ENCODE peak calls at places on chromosome 21, in seven cellular contexts. One of them, this sample, is unnamed. For H3K9me3, the result is how much of the 10 kb centered on the place peaks cover.

GRCh38 chr21:26954591-26955214 is 12.2 kb downstream of the ADAMTS5 start:
- DNase-seq in IMR-90: no peak
- DNase-seq in mesenchymal stem cell: no peak
- DNase-seq in neural progenitor cell: no peak
- DNase-seq in H9: no peak
- DNase-seq in GM23248: no peak
- DNase-seq in HCT116: no peak
- DNase-seq in this sample: no peak

GRCh38 chr21:45954271-45954670 is 27.3 kb upstream of the COL6A1 start:
- DNase-seq in neural progenitor cell: no peak
- DNase-seq in HCT116: no peak
- DNase-seq in IMR-90: no peak
- DNase-seq in mesenchymal stem cell: peak
- DNase-seq in H9: peak
- DNase-seq in GM23248: peak
- DNase-seq in this sample: no peak

GRCh38 chr21:25845729-25846256 is 111.0 kb downstream of the GABPA start:
- DNase-seq in H9: no peak
- DNase-seq in HCT116: no peak
- DNase-seq in GM23248: peak
- DNase-seq in IMR-90: peak
- DNase-seq in neural progenitor cell: no peak
- DNase-seq in mesenchymal stem cell: peak
- DNase-seq in this sample: no peak

GRCh38 chr21:41767606-41768370 is 936 bp upstream of the RIPK4 start:
- DNase-seq in HCT116: no peak
- DNase-seq in mesenchymal stem cell: no peak
- DNase-seq in neural progenitor cell: peak
- DNase-seq in IMR-90: peak
- DNase-seq in H9: no peak
- DNase-seq in GM23248: peak
- DNase-seq in this sample: no peak

GRCh38 chr21:41759214-41759840 is 7.5 kb downstream of the RIPK4 start:
- DNase-seq in H9: no peak
- DNase-seq in IMR-90: no peak
- DNase-seq in GM23248: peak
- DNase-seq in mesenchymal stem cell: no peak
- DNase-seq in neural progenitor cell: peak
- DNase-seq in HCT116: no peak
- DNase-seq in this sample: no peak

GRCh38 chr21:26798856-26799751 is 46.1 kb downstream of the ADAMTS1 start:
- DNase-seq in neural progenitor cell: no peak
- DNase-seq in mesenchymal stem cell: peak
- DNase-seq in IMR-90: peak
- DNase-seq in HCT116: no peak
- DNase-seq in H9: no peak
- DNase-seq in GM23248: no peak
- DNase-seq in this sample: no peak

GRCh38 chr21:17598437-17598836 is 14.3 kb downstream of the BTG3 start:
- DNase-seq in H9: no peak
- DNase-seq in HCT116: no peak
- DNase-seq in IMR-90: no peak
- DNase-seq in GM23248: no peak
- DNase-seq in mesenchymal stem cell: no peak
- DNase-seq in neural progenitor cell: no peak
- DNase-seq in this sample: no peak

GRCh38 chr21:31161157-31161556 is 122.9 kb upstream of the KRTAP19-8 start:
- DNase-seq in GM23248: peak
- DNase-seq in mesenchymal stem cell: peak
- DNase-seq in neural progenitor cell: peak
- DNase-seq in HCT116: no peak
- DNase-seq in H9: no peak
- DNase-seq in IMR-90: peak
- DNase-seq in this sample: peak

GRCh38 chr21:43004926-43005325 is 30.6 kb downstream of the PKNOX1 start:
- DNase-seq in IMR-90: no peak
- DNase-seq in mesenchymal stem cell: no peak
- DNase-seq in H9: no peak
- DNase-seq in HCT116: no peak
- DNase-seq in neural progenitor cell: no peak
- DNase-seq in GM23248: no peak
- DNase-seq in this sample: no peak

GRCh38 chr21:41361053-41361785 is 608 bp upstream of the MX2 start:
- DNase-seq in H9: no peak
- DNase-seq in GM23248: no peak
- DNase-seq in neural progenitor cell: no peak
- DNase-seq in mesenchymal stem cell: no peak
- DNase-seq in IMR-90: no peak
- DNase-seq in HCT116: no peak
- DNase-seq in this sample: no peak

GRCh38 chr21:26003428-26003827 is 167.1 kb downstream of the APP start:
- DNase-seq in H9: no peak
- DNase-seq in mesenchymal stem cell: no peak
- DNase-seq in HCT116: no peak
- DNase-seq in neural progenitor cell: no peak
- DNase-seq in IMR-90: no peak
- DNase-seq in GM23248: no peak
- DNase-seq in this sample: no peak

GRCh38 chr21:36946949-36947371 is 19.5 kb downstream of the HLCS start:
- DNase-seq in H9: no peak
- DNase-seq in neural progenitor cell: peak
- DNase-seq in IMR-90: no peak
- DNase-seq in mesenchymal stem cell: no peak
- DNase-seq in HCT116: no peak
- DNase-seq in GM23248: no peak
- DNase-seq in this sample: no peak

GRCh38 chr21:46392921-46393320 is 65.8 kb upstream of the DIP2A start:
- DNase-seq in mesenchymal stem cell: no peak
- DNase-seq in H9: no peak
- DNase-seq in HCT116: no peak
- DNase-seq in neural progenitor cell: no peak
- DNase-seq in IMR-90: peak
- DNase-seq in GM23248: peak
- DNase-seq in this sample: no peak

GRCh38 chr21:33849839-33850238 is 65.8 kb downstream of the ATP5PO start:
- DNase-seq in HCT116: no peak
- DNase-seq in neural progenitor cell: no peak
- DNase-seq in mesenchymal stem cell: no peak
- DNase-seq in H9: no peak
- DNase-seq in IMR-90: no peak
- DNase-seq in GM23248: no peak
- DNase-seq in this sample: no peak

GRCh38 chr21:35943752-35944151 is 116.6 kb downstream of the SETD4 start:
- DNase-seq in H9: no peak
- DNase-seq in IMR-90: no peak
- DNase-seq in HCT116: no peak
- DNase-seq in mesenchymal stem cell: no peak
- DNase-seq in neural progenitor cell: no peak
- DNase-seq in GM23248: no peak
- DNase-seq in this sample: no peak

GRCh38 chr21:39663066-39663465 is 50.3 kb downstream of the B3GALT5 start:
- DNase-seq in IMR-90: no peak
- DNase-seq in mesenchymal stem cell: no peak
- DNase-seq in H9: no peak
- DNase-seq in GM23248: no peak
- DNase-seq in neural progenitor cell: peak
- DNase-seq in HCT116: no peak
- DNase-seq in this sample: no peak

GRCh38 chr21:8989261-8989882 is 1532.0 kb upstream of the TPTE start:
- DNase-seq in GM23248: no peak
- DNase-seq in neural progenitor cell: no peak
- DNase-seq in mesenchymal stem cell: no peak
- DNase-seq in IMR-90: no peak
- DNase-seq in H9: no peak
- DNase-seq in HCT116: no peak
- DNase-seq in this sample: no peak

GRCh38 chr21:37862536-37862935 is 53.7 kb downstream of the KCNJ6 start:
- DNase-seq in IMR-90: peak
- DNase-seq in neural progenitor cell: peak
- DNase-seq in H9: peak
- DNase-seq in GM23248: peak
- DNase-seq in HCT116: no peak
- DNase-seq in mesenchymal stem cell: peak
- DNase-seq in this sample: no peak

GRCh38 chr21:40841524-40842196 is 5.3 kb downstream of the DSCAM start:
- DNase-seq in IMR-90: no peak
- DNase-seq in mesenchymal stem cell: no peak
- DNase-seq in neural progenitor cell: peak
- DNase-seq in H9: peak
- DNase-seq in HCT116: no peak
- DNase-seq in GM23248: no peak
- DNase-seq in this sample: no peak

GRCh38 chr21:36790616-36791015 is 91.7 kb downstream of the SIM2 start:
- DNase-seq in HCT116: no peak
- DNase-seq in IMR-90: peak
- DNase-seq in mesenchymal stem cell: no peak
- DNase-seq in neural progenitor cell: no peak
- DNase-seq in GM23248: no peak
- DNase-seq in H9: no peak
- DNase-seq in this sample: no peak

GRCh38 chr21:25862112-25862511 is 127.3 kb downstream of the GABPA start:
- DNase-seq in H9: no peak
- DNase-seq in GM23248: no peak
- DNase-seq in IMR-90: no peak
- DNase-seq in neural progenitor cell: peak
- DNase-seq in HCT116: no peak
- DNase-seq in mesenchymal stem cell: no peak
- DNase-seq in this sample: no peak

GRCh38 chr21:29316029-29316742 is 17.5 kb downstream of the BACH1 start:
- DNase-seq in H9: no peak
- DNase-seq in HCT116: no peak
- DNase-seq in GM23248: no peak
- DNase-seq in IMR-90: no peak
- DNase-seq in mesenchymal stem cell: no peak
- DNase-seq in neural progenitor cell: no peak
- DNase-seq in this sample: no peak

GRCh38 chr21:29318354-29318753 is 19.6 kb downstream of the BACH1 start:
- DNase-seq in HCT116: no peak
- DNase-seq in neural progenitor cell: no peak
- DNase-seq in GM23248: peak
- DNase-seq in H9: no peak
- DNase-seq in mesenchymal stem cell: no peak
- DNase-seq in IMR-90: peak
- DNase-seq in this sample: no peak

GRCh38 chr21:29313662-29314408 is 15.1 kb downstream of the BACH1 start:
- DNase-seq in IMR-90: no peak
- DNase-seq in mesenchymal stem cell: no peak
- DNase-seq in GM23248: no peak
- DNase-seq in H9: no peak
- DNase-seq in HCT116: no peak
- DNase-seq in neural progenitor cell: no peak
- DNase-seq in this sample: no peak

GRCh38 chr21:29316806-29317205 is 18.1 kb downstream of the BACH1 start:
- DNase-seq in IMR-90: no peak
- DNase-seq in neural progenitor cell: no peak
- DNase-seq in GM23248: no peak
- DNase-seq in HCT116: no peak
- DNase-seq in H9: no peak
- DNase-seq in mesenchymal stem cell: no peak
- DNase-seq in this sample: no peak

GRCh38 chr21:29315155-29315749 is 16.5 kb downstream of the BACH1 start:
- DNase-seq in IMR-90: no peak
- DNase-seq in GM23248: no peak
- DNase-seq in neural progenitor cell: no peak
- DNase-seq in H9: no peak
- DNase-seq in mesenchymal stem cell: no peak
- DNase-seq in HCT116: no peak
- DNase-seq in this sample: no peak
- H3K9me3 ChIP-seq in IMR-90: under half
- H3K9me3 ChIP-seq in GM23248: under half
- H3K9me3 ChIP-seq in neural progenitor cell: under half
- H3K9me3 ChIP-seq in H9: under half
- H3K9me3 ChIP-seq in mesenchymal stem cell: under half
- H3K9me3 ChIP-seq in HCT116: under half
- H3K9me3 ChIP-seq in this sample: under half

DNA sequence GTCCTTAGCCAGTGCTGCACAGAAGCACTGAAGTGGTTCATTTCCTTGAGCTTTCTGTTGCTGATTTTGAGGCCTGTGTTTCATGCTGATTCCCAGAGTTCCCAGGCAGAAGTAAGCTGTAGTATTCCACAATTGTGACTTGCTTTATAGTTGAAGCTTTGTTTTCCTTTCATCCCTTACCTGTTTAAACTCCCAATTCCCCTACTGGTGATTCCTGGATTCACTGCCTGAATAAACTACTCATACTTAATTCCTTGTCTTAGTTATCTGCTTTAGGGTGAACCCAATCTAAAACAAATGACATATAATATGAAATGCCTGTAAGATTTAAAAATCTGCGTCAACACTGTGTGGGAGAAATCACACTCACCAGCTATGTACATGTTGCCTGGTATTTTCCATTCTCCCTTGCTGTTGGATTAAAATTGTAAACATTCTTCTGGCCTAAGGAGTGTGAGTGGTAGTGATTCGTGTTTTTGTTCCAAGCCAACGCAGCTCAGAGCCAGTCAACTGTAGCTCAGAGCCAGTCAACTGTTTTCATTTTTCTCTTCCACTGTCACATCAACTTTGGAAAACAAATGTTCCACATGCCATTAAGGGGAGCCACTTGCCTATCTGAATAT is 879.4 kb downstream of the MRPL39 start:
- DNase-seq in HCT116: no peak
- DNase-seq in H9: no peak
- DNase-seq in neural progenitor cell: no peak
- DNase-seq in IMR-90: peak
- DNase-seq in mesenchymal stem cell: no peak
- DNase-seq in GM23248: no peak
- DNase-seq in this sample: no peak
- H2AFZ ChIP-seq in HCT116: no peak
- H2AFZ ChIP-seq in H9: no peak
- H2AFZ ChIP-seq in neural progenitor cell: no peak
- H2AFZ ChIP-seq in IMR-90: no peak
- H2AFZ ChIP-seq in mesenchymal stem cell: no peak
- H2AFZ ChIP-seq in GM23248: no peak
- H2AFZ ChIP-seq in this sample: no peak

GRCh38 chr21:44895859-44896258 is 22.4 kb upstream of the PTTG1IP start:
- DNase-seq in neural progenitor cell: no peak
- DNase-seq in HCT116: no peak
- DNase-seq in mesenchymal stem cell: no peak
- DNase-seq in IMR-90: no peak
- DNase-seq in H9: no peak
- DNase-seq in GM23248: no peak
- DNase-seq in this sample: no peak
- H3K9me3 ChIP-seq in neural progenitor cell: under half
- H3K9me3 ChIP-seq in HCT116: under half
- H3K9me3 ChIP-seq in mesenchymal stem cell: under half
- H3K9me3 ChIP-seq in IMR-90: under half
- H3K9me3 ChIP-seq in H9: under half
- H3K9me3 ChIP-seq in GM23248: under half
- H3K9me3 ChIP-seq in this sample: under half

GRCh38 chr21:29192999-29193563 is 62.6 kb downstream of the MAP3K7CL start:
- DNase-seq in neural progenitor cell: no peak
- DNase-seq in mesenchymal stem cell: no peak
- DNase-seq in H9: no peak
- DNase-seq in GM23248: peak
- DNase-seq in HCT116: no peak
- DNase-seq in IMR-90: no peak
- DNase-seq in this sample: no peak
- H2AFZ ChIP-seq in neural progenitor cell: no peak
- H2AFZ ChIP-seq in mesenchymal stem cell: no peak
- H2AFZ ChIP-seq in H9: no peak
- H2AFZ ChIP-seq in GM23248: peak
- H2AFZ ChIP-seq in HCT116: no peak
- H2AFZ ChIP-seq in IMR-90: peak
- H2AFZ ChIP-seq in this sample: no peak

This sample was measured in keratinocyte.